ENCODE peak calls at places on chromosome X, in seven cellular contexts. F, V, G, Y, J, N and M are unnamed samples.
A peak's percentile ranks its signal among the peaks of the same experiment; 100 is the strongest.

GRCh38 chrX:103376118-103376978 is at the start of gene BEX3:
- DNase-seq in Y (peak; percentile 24), N (peak; percentile 70), G (no peak), J (peak; percentile 37), V (peak; percentile 85), F (no peak), M (no peak)

GRCh38 chrX:107773906-107774435 is 1.6 kb downstream of the TSC22D3 start:
- DNase-seq in F (no peak), V (no peak), J (no peak), N (no peak), Y (no peak), G (no peak), M (no peak)

GRCh38 chrX:118182050-118182449 is 65.4 kb upstream of the KLHL13 start:
- DNase-seq in J (no peak), F (no peak), N (no peak), G (no peak), Y (no peak), V (no peak), M (no peak)

GRCh38 chrX:33379839-33380238 is 168.5 kb upstream of the DMD start:
- DNase-seq in V (no peak), J (no peak), Y (no peak), G (no peak), N (no peak), F (no peak), M (no peak)

GRCh38 chrX:8139713-8140112 is 31.4 kb downstream of the VCX2 start:
- DNase-seq in F (no peak), G (no peak), V (no peak), N (no peak), J (no peak), Y (no peak), M (no peak)

GRCh38 chrX:129478516-129478915 is 44.8 kb downstream of the SMARCA1 start:
- DNase-seq in G (no peak), F (no peak), V (no peak), N (no peak), J (no peak), Y (no peak), M (no peak)

GRCh38 chrX:123906557-123907316 is 46.9 kb downstream of the XIAP start:
- DNase-seq in F (no peak), V (no peak), N (no peak), G (no peak), Y (no peak), J (no peak), M (no peak)

GRCh38 chrX:119981286-119982070 is 37.9 kb upstream of the NKAP start:
- DNase-seq in V (peak; percentile 61), F (no peak), N (peak; percentile 49), J (no peak), G (peak; percentile 42), Y (peak; percentile 3), M (peak; percentile 67)

GRCh38 chrX:23756165-23756564 is 13.1 kb upstream of the ACOT9 start:
- DNase-seq in J (no peak), Y (peak; percentile 37), G (no peak), V (peak; percentile 49), F (peak; percentile 50), N (peak; percentile 61), M (peak; percentile 66)

GRCh38 chrX:153701706-153702105 is 14.0 kb downstream of the SLC6A8 start:
- DNase-seq in V (no peak), N (no peak), J (no peak), G (no peak), F (no peak), Y (no peak), M (no peak)

GRCh38 chrX:153700967-153701366 is 13.2 kb downstream of the SLC6A8 start:
- DNase-seq in N (no peak), F (no peak), J (no peak), V (no peak), G (no peak), Y (no peak), M (no peak)

GRCh38 chrX:153702350-153703035 is 14.8 kb downstream of the SLC6A8 start:
- DNase-seq in G (no peak), F (no peak), N (no peak), Y (no peak), J (no peak), V (no peak), M (no peak)

GRCh38 chrX:153704021-153704526 is 16.3 kb downstream of the SLC6A8 start:
- DNase-seq in Y (no peak), G (no peak), V (no peak), N (no peak), J (no peak), F (no peak), M (no peak)

DNA sequence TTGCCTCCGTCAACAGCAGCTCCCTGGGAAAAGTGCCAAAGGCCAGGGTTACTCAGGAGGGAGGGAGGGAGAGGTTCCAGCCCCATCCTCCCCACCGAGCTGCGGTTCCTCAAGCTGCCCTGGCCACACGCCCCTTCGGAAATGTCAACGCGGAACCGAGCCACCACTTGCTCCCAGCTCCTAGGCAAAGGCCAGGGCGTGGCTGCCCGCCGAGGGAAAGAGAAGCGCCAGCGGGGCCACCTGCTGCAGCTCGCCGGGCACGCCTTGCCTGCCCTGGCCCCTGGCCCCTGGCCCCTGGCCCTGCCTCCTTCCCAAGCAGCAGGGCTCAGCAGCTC is 15.3 kb downstream of the SLC6A8 start:
- DNase-seq in V (no peak), N (no peak), Y (no peak), G (no peak), F (no peak), J (no peak), M (no peak)
- TF ChIP-seq JUND in V (no peak), N (no peak), Y (no peak), G (no peak), F (no peak), J (no peak), M (no peak)

GRCh38 chrX:150508461-150509367 is 59.7 kb upstream of the MTM1 start:
- DNase-seq in Y (no peak), V (no peak), N (no peak), G (no peak), F (no peak), J (no peak), M (no peak)
- TF ChIP-seq JUND in Y (no peak), V (no peak), N (no peak), G (no peak), F (no peak), J (no peak), M (no peak)

DNA sequence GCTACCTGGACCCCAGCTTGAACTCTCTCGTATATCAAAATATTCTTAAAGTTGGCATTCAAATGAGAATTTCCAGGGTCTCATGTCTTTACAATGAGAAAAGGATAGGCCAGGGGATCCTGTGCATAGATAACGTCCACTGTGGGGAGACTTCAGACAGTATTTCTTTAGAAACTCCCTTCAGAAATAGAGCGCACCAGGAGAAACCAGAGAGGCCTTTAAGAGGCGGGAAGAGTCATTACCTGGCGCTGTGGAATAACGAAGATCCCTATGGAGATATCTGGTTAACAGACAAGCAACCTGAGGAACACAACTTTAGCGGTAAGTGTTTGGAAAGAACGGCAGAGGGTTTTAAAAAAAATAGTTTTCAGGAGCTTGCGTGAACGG is 618 bp downstream of the RADX start:
- DNase-seq in Y (peak; percentile 0), V (no peak), J (peak; percentile 6), N (peak; percentile 36), G (no peak), F (no peak), M (no peak)
- TF ChIP-seq JUND in Y (no peak), V (no peak), J (no peak), N (no peak), G (no peak), F (no peak), M (no peak)

DNA sequence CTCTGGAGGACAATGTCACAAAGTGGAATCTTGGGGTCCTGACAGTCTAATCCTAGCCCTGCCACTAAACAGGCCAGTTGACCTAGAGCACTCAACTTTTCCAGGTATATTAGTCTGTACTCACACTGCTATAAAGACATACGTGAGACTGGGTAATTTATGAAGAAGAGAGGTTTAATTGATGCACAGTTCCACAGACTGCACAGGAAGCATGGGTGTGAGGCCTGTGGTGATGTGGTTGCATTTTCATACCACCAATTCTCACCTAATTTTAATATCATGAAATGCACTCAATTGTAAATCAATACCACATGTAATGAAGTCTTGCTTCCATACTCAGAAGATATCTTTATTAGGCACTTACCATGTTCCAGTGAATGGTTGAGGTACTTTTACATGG is 192.0 kb downstream of the HS6ST2 start:
- DNase-seq in J (no peak), V (no peak), N (no peak), G (no peak), F (no peak), Y (no peak), M (no peak)
- TF ChIP-seq JUND in J (no peak), V (no peak), N (no peak), G (no peak), F (no peak), Y (no peak), M (no peak)

GRCh38 chrX:40474205-40474626 is 106.6 kb upstream of the ATP6AP2 start:
- DNase-seq in F (no peak), Y (peak; percentile 20), G (no peak), V (peak; percentile 66), N (peak; percentile 60), J (peak; percentile 50), M (no peak)
- TF ChIP-seq JUND in F (no peak), Y (no peak), G (no peak), V (no peak), N (peak; percentile 66), J (no peak), M (no peak)

DNA sequence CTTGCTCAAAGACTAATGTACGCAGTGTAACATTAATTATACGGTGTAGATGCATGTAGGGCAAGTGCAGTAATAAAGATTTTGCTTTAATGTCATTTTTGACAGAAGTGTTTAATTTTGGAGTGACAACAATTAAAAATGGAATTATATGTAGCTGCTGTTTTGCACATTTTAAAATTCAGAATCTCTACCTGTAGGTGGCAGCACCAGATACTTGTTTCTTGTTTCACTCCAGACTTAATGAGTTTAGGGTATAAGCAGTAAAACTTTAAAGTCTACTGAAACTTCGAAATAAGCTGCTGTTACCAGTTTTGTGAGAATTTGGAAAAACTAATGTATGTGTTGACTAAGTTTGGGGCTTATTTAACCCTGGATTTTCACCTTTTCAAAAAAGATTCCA is 144.9 kb downstream of the POLA1 start:
- DNase-seq in J (no peak), N (no peak), G (no peak), F (peak; percentile 1), V (peak; percentile 7), Y (no peak), M (peak; percentile 43)
- TF ChIP-seq JUND in J (no peak), N (no peak), G (no peak), F (no peak), V (no peak), Y (no peak), M (no peak)

DNA sequence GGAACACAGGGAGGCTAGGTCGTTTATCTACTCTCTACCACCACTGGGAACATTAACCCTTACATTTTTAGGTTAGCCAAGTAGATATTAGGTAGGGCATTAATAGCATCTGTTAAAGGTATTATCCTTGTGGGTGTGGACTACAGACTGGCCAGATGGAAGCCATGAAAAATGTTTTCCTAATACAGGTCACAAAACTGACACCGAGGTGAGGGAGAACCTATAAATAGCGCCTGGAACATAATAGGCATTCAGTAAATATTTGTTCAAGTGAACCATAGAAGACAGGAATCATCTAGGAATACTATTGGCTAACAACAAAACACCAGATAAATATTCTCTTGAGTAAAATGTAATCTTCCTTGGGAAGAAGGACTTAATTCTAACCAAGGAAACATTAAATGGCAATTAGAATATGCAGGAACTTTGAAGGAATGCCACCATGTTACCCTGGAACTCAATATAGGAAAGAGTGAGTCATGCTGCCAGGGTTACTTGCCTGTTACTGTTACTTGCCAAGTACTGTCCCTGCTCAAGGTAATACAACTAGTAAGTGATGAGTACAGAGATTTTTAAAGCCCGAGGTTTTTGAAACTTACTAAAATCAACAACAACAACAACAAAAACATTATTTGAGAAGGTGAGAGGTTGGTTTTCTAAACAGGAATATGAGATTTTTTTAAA is 79.0 kb downstream of the SOX3 start:
- DNase-seq in V (no peak), G (no peak), N (no peak), Y (no peak), J (no peak), F (no peak), M (no peak)
- TF ChIP-seq JUND in V (no peak), G (no peak), N (peak; percentile 71), Y (no peak), J (no peak), F (no peak), M (no peak)